ENCODE peak calls at places on chromosome 19, in seven cellular contexts. X, U, B, Z, C, P and N are unnamed samples.

GRCh38 chr19:51338563-51339312 is 3.2 kb downstream of the VSIG10L start:
- DNase-seq in U (peak; percentile 78), P (peak; percentile 49), Z (peak; percentile 38), B (peak; percentile 72), X (peak; percentile 83), C (no peak), N (peak; percentile 51)

GRCh38 chr19:55454787-55455243 is 6.6 kb downstream of the ISOC2 start:
- DNase-seq in Z (no peak), C (no peak), U (no peak), B (no peak), P (no peak), X (no peak), N (peak; percentile 19)

GRCh38 chr19:56211718-56212117 is 9.6 kb downstream of the ZSCAN5C start:
- DNase-seq in P (no peak), X (no peak), Z (no peak), B (no peak), U (no peak), C (no peak), N (no peak)

GRCh38 chr19:11324079-11324661 is 15.3 kb downstream of the RAB3D start:
- DNase-seq in C (peak; percentile 65), X (peak; percentile 85), P (peak; percentile 25), B (no peak), Z (peak; percentile 95), U (peak; percentile 74), N (peak; percentile 83)

GRCh38 chr19:56110515-56111448 is 10.3 kb downstream of the ZNF787 start:
- DNase-seq in C (no peak), U (peak; percentile 64), X (peak; percentile 75), B (no peak), P (no peak), Z (no peak), N (no peak)

GRCh38 chr19:56113071-56113632 is 7.9 kb downstream of the ZNF787 start:
- DNase-seq in B (no peak), Z (no peak), X (no peak), C (no peak), P (no peak), U (no peak), N (no peak)

GRCh38 chr19:2276429-2276989 is 5.5 kb downstream of the PEAK3 start:
- DNase-seq in P (no peak), B (no peak), C (no peak), X (no peak), Z (no peak), U (no peak), N (no peak)

GRCh38 chr19:49017666-49018351 is 918 bp upstream of the LHB start:
- DNase-seq in P (no peak), B (peak; percentile 55), X (peak; percentile 41), Z (no peak), U (peak; percentile 36), C (no peak), N (peak; percentile 58)

GRCh38 chr19:45638930-45639729 is at the start of gene EML2:
- DNase-seq in X (peak; percentile 68), U (peak; percentile 56), P (no peak), B (peak; percentile 29), C (no peak), Z (no peak), N (no peak)

GRCh38 chr19:17520865-17521264 is 9.4 kb downstream of the PGLS start:
- DNase-seq in P (no peak), C (no peak), B (no peak), Z (no peak), X (no peak), U (no peak), N (no peak)

GRCh38 chr19:7947939-7948338 is 4.5 kb upstream of the TIMM44 start:
- DNase-seq in Z (no peak), B (no peak), C (no peak), U (no peak), X (no peak), P (no peak), N (no peak)

GRCh38 chr19:42069619-42070293 is at the start of gene GRIK5:
- DNase-seq in X (no peak), C (no peak), U (no peak), P (no peak), Z (no peak), B (no peak), N (no peak)

GRCh38 chr19:46785054-46785979 is 3.1 kb downstream of the SLC1A5 start:
- DNase-seq in U (no peak), P (no peak), Z (no peak), B (no peak), C (no peak), X (no peak), N (no peak)

GRCh38 chr19:10418281-10419199 is 1.8 kb upstream of the PDE4A start:
- DNase-seq in B (no peak), C (no peak), Z (no peak), U (no peak), X (no peak), P (no peak), N (no peak)

GRCh38 chr19:48968813-48969218 is 3.7 kb downstream of the FTL start:
- DNase-seq in B (no peak), Z (no peak), U (no peak), C (no peak), P (no peak), X (no peak), N (no peak)

GRCh38 chr19:34269489-34269888 is 15.1 kb downstream of the GARRE1 start:
- DNase-seq in Z (no peak), P (no peak), X (no peak), B (no peak), U (no peak), C (no peak), N (no peak)

GRCh38 chr19:42850981-42851717 is 28.4 kb downstream of the PSG1 start:
- DNase-seq in C (peak; percentile 89), U (peak; percentile 25), B (no peak), P (no peak), X (no peak), Z (peak; percentile 99), N (peak; percentile 90)

GRCh38 chr19:54893406-54893805 is 12.5 kb upstream of the NCR1 start:
- DNase-seq in B (no peak), P (no peak), U (no peak), X (no peak), Z (no peak), C (no peak), N (no peak)

GRCh38 chr19:17943284-17944221 is 10.7 kb downstream of the CCDC124 start:
- DNase-seq in U (peak; percentile 17), P (no peak), C (no peak), Z (no peak), X (no peak), B (no peak), N (no peak)

GRCh38 chr19:29587518-29587986 is 18.5 kb upstream of the POP4 start:
- DNase-seq in U (no peak), C (no peak), X (no peak), B (peak; percentile 34), P (no peak), Z (peak; percentile 57), N (no peak)

GRCh38 chr19:16000024-16000687 is 51.3 kb downstream of the OR10H4 start:
- DNase-seq in P (no peak), Z (no peak), C (no peak), U (no peak), X (no peak), B (no peak), N (no peak)

GRCh38 chr19:57583521-57584416 is at the start of gene ZIK1:
- DNase-seq in C (peak; percentile 71), Z (peak; percentile 84), U (peak; percentile 92), X (peak; percentile 92), B (peak; percentile 73), P (peak; percentile 51), N (peak; percentile 79)

GRCh38 chr19:40465025-40465780 is at the start of gene BLVRB:
- DNase-seq in B (no peak), Z (peak; percentile 61), P (no peak), X (no peak), C (no peak), U (no peak), N (no peak)

GRCh38 chr19:16208847-16209246 is 11.1 kb downstream of the AP1M1 start:
- DNase-seq in P (no peak), U (no peak), X (no peak), B (no peak), Z (no peak), C (no peak), N (no peak)

GRCh38 chr19:48806818-48807589 is 3.8 kb downstream of the BCAT2 start:
- DNase-seq in B (no peak), U (no peak), X (no peak), Z (no peak), C (no peak), P (no peak), N (no peak)

GRCh38 chr19:30353394-30353793 is 18.8 kb upstream of the ZNF536 start:
- DNase-seq in X (no peak), U (no peak), C (no peak), Z (no peak), P (no peak), B (no peak), N (no peak)

GRCh38 chr19:29006057-29006735 is 206.8 kb downstream of the UQCRFS1 start:
- DNase-seq in C (no peak), P (no peak), B (no peak), Z (peak; percentile 17), X (no peak), U (no peak), N (no peak)

GRCh38 chr19:35388277-35389054 is 17.6 kb downstream of the GPR42 start:
- DNase-seq in U (no peak), B (no peak), C (no peak), P (no peak), Z (no peak), X (no peak), N (no peak)

GRCh38 chr19:19399733-19400438 is 5.6 kb upstream of the GATAD2A start:
- DNase-seq in P (no peak), U (no peak), B (no peak), X (no peak), C (no peak), Z (no peak), N (no peak)

GRCh38 chr19:32702010-32702409 is 10.4 kb downstream of the NUDT19 start:
- DNase-seq in Z (no peak), X (no peak), U (no peak), P (no peak), C (no peak), B (no peak), N (no peak)

GRCh38 chr19:5147971-5148793 is 179.3 kb downstream of the KDM4B start:
- DNase-seq in B (no peak), C (no peak), X (peak; percentile 29), Z (peak; percentile 60), U (peak; percentile 10), P (no peak), N (no peak)

GRCh38 chr19:18898533-18899408 is 2.8 kb upstream of the CERS1 start:
- DNase-seq in C (no peak), U (no peak), Z (no peak), P (no peak), B (no peak), X (no peak), N (no peak)

GRCh38 chr19:7119582-7119981 is 50.1 kb downstream of the ZNF557 start:
- DNase-seq in C (no peak), P (no peak), X (no peak), Z (no peak), B (no peak), U (no peak), N (no peak)

GRCh38 chr19:32550666-32551065 is 30.3 kb upstream of the PDCD5 start:
- DNase-seq in B (no peak), X (no peak), C (no peak), P (no peak), Z (no peak), U (no peak), N (no peak)

GRCh38 chr19:49691243-49692101 is 556 bp downstream of the CPT1C start:
- DNase-seq in B (no peak), X (no peak), P (no peak), Z (no peak), U (peak; percentile 68), C (no peak), N (peak; percentile 40)

GRCh38 chr19:55062735-55063491 is at the start of gene RDH13:
- DNase-seq in U (peak; percentile 97), Z (peak; percentile 81), P (peak; percentile 76), C (peak; percentile 86), B (peak; percentile 93), X (peak; percentile 95), N (peak; percentile 85)

GRCh38 chr19:49391581-49392399 is 3.7 kb downstream of the KASH5 start:
- DNase-seq in B (peak; percentile 63), U (peak; percentile 77), Z (peak; percentile 43), X (peak; percentile 81), C (peak; percentile 20), P (no peak), N (peak; percentile 29)

GRCh38 chr19:34277244-34277643 is 22.9 kb downstream of the GARRE1 start:
- DNase-seq in B (no peak), C (no peak), P (no peak), X (no peak), U (no peak), Z (no peak), N (no peak)